ENCODE peak calls at places on chromosomes 3 and 15, in four cellular contexts. One of them, this sample, is unnamed.
A peak's percentile ranks its signal among the peaks of the same experiment; 100 is the strongest.

GRCh38 chr3:11288786-11289637 is 16.8 kb downstream of the ATG7 start:
- DNase-seq in fibroblast of the aortic adventitia: peak; percentile 96
- DNase-seq in A549: peak; percentile 64
- DNase-seq in GM12878: peak; percentile 71
- DNase-seq in this sample: peak; percentile 49

GRCh38 chr3:49771340-49771938 is 14.9 kb downstream of the IP6K1 start:
- DNase-seq in fibroblast of the aortic adventitia: no peak
- DNase-seq in A549: no peak
- DNase-seq in GM12878: no peak
- DNase-seq in this sample: no peak

GRCh38 chr3:11618897-11619296 is 24.8 kb downstream of the VGLL4 start:
- DNase-seq in GM12878: no peak
- DNase-seq in fibroblast of the aortic adventitia: peak; percentile 62
- DNase-seq in A549: no peak
- DNase-seq in this sample: no peak

GRCh38 chr3:74693696-74694393 is 79.4 kb upstream of the CNTN3 start:
- DNase-seq in fibroblast of the aortic adventitia: no peak
- DNase-seq in GM12878: no peak
- DNase-seq in A549: no peak
- DNase-seq in this sample: no peak

GRCh38 chr3:111547645-111548044 is 5.6 kb downstream of the CD96 start:
- DNase-seq in GM12878: peak; percentile 70
- DNase-seq in A549: no peak
- DNase-seq in fibroblast of the aortic adventitia: no peak
- DNase-seq in this sample: no peak

GRCh38 chr3:82506204-82506603 is 744.8 kb upstream of the GBE1 start:
- DNase-seq in fibroblast of the aortic adventitia: no peak
- DNase-seq in A549: no peak
- DNase-seq in GM12878: no peak
- DNase-seq in this sample: no peak

GRCh38 chr3:33115024-33115768 is 1.4 kb downstream of the CRTAP start:
- DNase-seq in fibroblast of the aortic adventitia: peak; percentile 96
- DNase-seq in GM12878: no peak
- DNase-seq in A549: peak; percentile 26
- DNase-seq in this sample: no peak

GRCh38 chr3:49813497-49814174 is at the start of gene UBA7:
- DNase-seq in A549: no peak
- DNase-seq in GM12878: no peak
- DNase-seq in fibroblast of the aortic adventitia: peak; percentile 81
- DNase-seq in this sample: no peak

GRCh38 chr15:88645171-88646087 is 6.6 kb downstream of the ISG20 start:
- DNase-seq in A549: no peak
- DNase-seq in fibroblast of the aortic adventitia: no peak
- DNase-seq in GM12878: no peak
- DNase-seq in this sample: no peak

GRCh38 chr3:46609944-46610722 is 2.2 kb upstream of the FAM240A start:
- DNase-seq in GM12878: no peak
- DNase-seq in A549: no peak
- DNase-seq in fibroblast of the aortic adventitia: no peak
- DNase-seq in this sample: no peak

GRCh38 chr3:126412841-126413692 is 18.4 kb downstream of the CFAP100 start:
- DNase-seq in A549: no peak
- DNase-seq in GM12878: no peak
- DNase-seq in fibroblast of the aortic adventitia: no peak
- DNase-seq in this sample: no peak

GRCh38 chr15:44096596-44096995 is 98.5 kb downstream of the FRMD5 start:
- DNase-seq in GM12878: no peak
- DNase-seq in A549: no peak
- DNase-seq in fibroblast of the aortic adventitia: no peak
- DNase-seq in this sample: no peak

GRCh38 chr15:37995461-37996347 is 61.3 kb downstream of the TMCO5A start:
- DNase-seq in A549: no peak
- DNase-seq in fibroblast of the aortic adventitia: peak; percentile 85
- DNase-seq in GM12878: peak; percentile 26
- DNase-seq in this sample: peak; percentile 30

GRCh38 chr15:79431636-79432344 is at the start of gene MINAR1:
- DNase-seq in GM12878: no peak
- DNase-seq in fibroblast of the aortic adventitia: peak; percentile 33
- DNase-seq in A549: peak; percentile 39
- DNase-seq in this sample: no peak

GRCh38 chr3:32200490-32200889 is 38.0 kb upstream of the CMTM8 start:
- DNase-seq in GM12878: no peak
- DNase-seq in fibroblast of the aortic adventitia: peak; percentile 63
- DNase-seq in A549: no peak
- DNase-seq in this sample: no peak

GRCh38 chr15:68447976-68448755 is 16.2 kb upstream of the ITGA11 start:
- DNase-seq in fibroblast of the aortic adventitia: no peak
- DNase-seq in GM12878: no peak
- DNase-seq in A549: no peak
- DNase-seq in this sample: no peak

GRCh38 chr15:69824877-69825406 is 272.8 kb downstream of the TLE3 start:
- DNase-seq in A549: no peak
- DNase-seq in GM12878: no peak
- DNase-seq in fibroblast of the aortic adventitia: no peak
- DNase-seq in this sample: no peak

GRCh38 chr15:69559440-69560215 is 107.0 kb downstream of the RPLP1 start:
- DNase-seq in A549: no peak
- DNase-seq in GM12878: no peak
- DNase-seq in fibroblast of the aortic adventitia: peak; percentile 65
- DNase-seq in this sample: no peak

GRCh38 chr15:68536331-68537095 is 42.3 kb upstream of the CORO2B start:
- DNase-seq in A549: no peak
- DNase-seq in fibroblast of the aortic adventitia: peak; percentile 100
- DNase-seq in GM12878: no peak
- DNase-seq in this sample: no peak

GRCh38 chr3:196992461-196993065 is 23.9 kb upstream of the PIGZ start:
- DNase-seq in fibroblast of the aortic adventitia: no peak
- DNase-seq in GM12878: no peak
- DNase-seq in A549: no peak
- DNase-seq in this sample: no peak

GRCh38 chr15:32935139-32935538 is 217.3 kb downstream of the GREM1 start:
- DNase-seq in fibroblast of the aortic adventitia: no peak
- DNase-seq in GM12878: no peak
- DNase-seq in A549: no peak
- DNase-seq in this sample: no peak

GRCh38 chr15:62798536-62798935 is 244.0 kb upstream of the TPM1 start:
- DNase-seq in fibroblast of the aortic adventitia: no peak
- DNase-seq in GM12878: no peak
- DNase-seq in A549: no peak
- DNase-seq in this sample: no peak

GRCh38 chr3:187318819-187319616 is 27.5 kb upstream of the MASP1 start:
- DNase-seq in GM12878: no peak
- DNase-seq in fibroblast of the aortic adventitia: peak; percentile 86
- DNase-seq in A549: peak; percentile 33
- DNase-seq in this sample: peak; percentile 18

GRCh38 chr3:157098823-157099185 is 61.1 kb downstream of the CCNL1 start:
- DNase-seq in fibroblast of the aortic adventitia: peak; percentile 65
- DNase-seq in A549: no peak
- DNase-seq in GM12878: no peak
- DNase-seq in this sample: no peak

GRCh38 chr3:2097641-2098191 is 950 bp upstream of the CNTN4 start:
- DNase-seq in A549: no peak
- DNase-seq in fibroblast of the aortic adventitia: no peak
- DNase-seq in GM12878: no peak
- DNase-seq in this sample: no peak

GRCh38 chr3:185753354-185753753 is 71.5 kb downstream of the IGF2BP2 start:
- DNase-seq in GM12878: no peak
- DNase-seq in fibroblast of the aortic adventitia: no peak
- DNase-seq in A549: no peak
- DNase-seq in this sample: no peak

GRCh38 chr15:58473720-58474119 is 41.9 kb downstream of the LIPC start:
- DNase-seq in fibroblast of the aortic adventitia: peak; percentile 89
- DNase-seq in GM12878: peak; percentile 63
- DNase-seq in A549: peak; percentile 44
- DNase-seq in this sample: no peak

GRCh38 chr3:12370758-12371157 is 81.9 kb downstream of the PPARG start:
- DNase-seq in fibroblast of the aortic adventitia: peak; percentile 23
- DNase-seq in GM12878: no peak
- DNase-seq in A549: peak; percentile 23
- DNase-seq in this sample: no peak

GRCh38 chr3:27271890-27272289 is 97.3 kb downstream of the NEK10 start:
- DNase-seq in fibroblast of the aortic adventitia: no peak
- DNase-seq in A549: no peak
- DNase-seq in GM12878: no peak
- DNase-seq in this sample: no peak

GRCh38 chr3:105747056-105747455 is 121.8 kb downstream of the CBLB start:
- DNase-seq in A549: peak; percentile 3
- DNase-seq in fibroblast of the aortic adventitia: peak; percentile 88
- DNase-seq in GM12878: no peak
- DNase-seq in this sample: no peak

GRCh38 chr3:195727596-195728195 is 6.9 kb downstream of the MUC20 start:
- DNase-seq in GM12878: no peak
- DNase-seq in fibroblast of the aortic adventitia: no peak
- DNase-seq in A549: no peak
- DNase-seq in this sample: no peak

GRCh38 chr3:122555275-122556071 is 8.6 kb downstream of the PARP9 start:
- DNase-seq in GM12878: no peak
- DNase-seq in fibroblast of the aortic adventitia: peak; percentile 59
- DNase-seq in A549: no peak
- DNase-seq in this sample: no peak

GRCh38 chr3:120743081-120743365 is 479 bp downstream of the GTF2E1 start:
- DNase-seq in fibroblast of the aortic adventitia: peak; percentile 25
- DNase-seq in A549: no peak
- DNase-seq in GM12878: no peak
- DNase-seq in this sample: no peak

GRCh38 chr3:101535221-101535620 is 22.2 kb upstream of the SENP7 start:
- DNase-seq in fibroblast of the aortic adventitia: no peak
- DNase-seq in GM12878: no peak
- DNase-seq in A549: no peak
- DNase-seq in this sample: no peak

GRCh38 chr15:32089851-32090359 is 59.6 kb downstream of the CHRNA7 start:
- DNase-seq in fibroblast of the aortic adventitia: no peak
- DNase-seq in A549: no peak
- DNase-seq in GM12878: no peak
- DNase-seq in this sample: no peak

GRCh38 chr3:176939022-176939817 is 258.1 kb downstream of the TBL1XR1 start:
- DNase-seq in GM12878: peak; percentile 5
- DNase-seq in A549: peak; percentile 43
- DNase-seq in fibroblast of the aortic adventitia: peak; percentile 91
- DNase-seq in this sample: peak; percentile 33

GRCh38 chr3:52167240-52167639 is 13.0 kb upstream of the POC1A start:
- DNase-seq in fibroblast of the aortic adventitia: no peak
- DNase-seq in GM12878: no peak
- DNase-seq in A549: no peak
- DNase-seq in this sample: no peak

GRCh38 chr15:62940755-62941361 is 101.7 kb upstream of the TPM1 start:
- DNase-seq in GM12878: no peak
- DNase-seq in A549: peak; percentile 75
- DNase-seq in fibroblast of the aortic adventitia: peak; percentile 92
- DNase-seq in this sample: peak; percentile 24

GRCh38 chr3:45204136-45204535 is 22.0 kb downstream of the TMEM158 start:
- DNase-seq in fibroblast of the aortic adventitia: peak; percentile 93
- DNase-seq in A549: no peak
- DNase-seq in GM12878: no peak
- DNase-seq in this sample: no peak

GRCh38 chr3:173397161-173398110 is at the start of gene NLGN1:
- DNase-seq in A549: no peak
- DNase-seq in GM12878: no peak
- DNase-seq in fibroblast of the aortic adventitia: peak; percentile 64
- DNase-seq in this sample: no peak

GRCh38 chr3:173395073-173395411 is 2.5 kb upstream of the NLGN1 start:
- DNase-seq in GM12878: no peak
- DNase-seq in fibroblast of the aortic adventitia: no peak
- DNase-seq in A549: no peak
- DNase-seq in this sample: no peak

GRCh38 chr3:173396191-173397041 is 1.1 kb upstream of the NLGN1 start:
- DNase-seq in fibroblast of the aortic adventitia: peak; percentile 15
- DNase-seq in GM12878: no peak
- DNase-seq in A549: no peak
- DNase-seq in this sample: no peak

GRCh38 chr3:173398111-173398479 is 551 bp downstream of the NLGN1 start:
- DNase-seq in fibroblast of the aortic adventitia: peak; percentile 61
- DNase-seq in A549: no peak
- DNase-seq in GM12878: no peak
- DNase-seq in this sample: no peak

GRCh38 chr3:173395412-173396181 is 1.9 kb upstream of the NLGN1 start:
- DNase-seq in fibroblast of the aortic adventitia: peak; percentile 69
- DNase-seq in GM12878: no peak
- DNase-seq in A549: no peak
- DNase-seq in this sample: no peak
- TF ChIP-seq CTCF in fibroblast of the aortic adventitia: no peak
- TF ChIP-seq CTCF in GM12878: no peak
- TF ChIP-seq CTCF in A549: no peak
- TF ChIP-seq CTCF in this sample: no peak

GRCh38 chr3:175308105-175308504 is 449.0 kb downstream of the NAALADL2 start:
- DNase-seq in fibroblast of the aortic adventitia: no peak
- DNase-seq in GM12878: no peak
- DNase-seq in A549: no peak
- DNase-seq in this sample: no peak
- H3K4me3 ChIP-seq in fibroblast of the aortic adventitia: no peak overlapping the region
- H3K4me3 ChIP-seq in GM12878: no peak overlapping the region
- H3K4me3 ChIP-seq in A549: no peak overlapping the region
- H3K4me3 ChIP-seq in this sample: no peak overlapping the region

GRCh38 chr3:117393801-117394200 is 684.2 kb downstream of the TUSC7 start:
- DNase-seq in fibroblast of the aortic adventitia: no peak
- DNase-seq in GM12878: no peak
- DNase-seq in A549: no peak
- DNase-seq in this sample: no peak

GRCh38 chr3:117399311-117400068 is 689.9 kb downstream of the TUSC7 start:
- DNase-seq in A549: no peak
- DNase-seq in GM12878: no peak
- DNase-seq in fibroblast of the aortic adventitia: peak; percentile 40
- DNase-seq in this sample: no peak

GRCh38 chr3:117393119-117393518 is 683.5 kb downstream of the TUSC7 start:
- DNase-seq in A549: no peak
- DNase-seq in GM12878: no peak
- DNase-seq in fibroblast of the aortic adventitia: peak; percentile 68
- DNase-seq in this sample: no peak

GRCh38 chr3:117400303-117400702 is 690.7 kb downstream of the TUSC7 start:
- DNase-seq in fibroblast of the aortic adventitia: no peak
- DNase-seq in A549: no peak
- DNase-seq in GM12878: no peak
- DNase-seq in this sample: no peak

GRCh38 chr3:117398166-117398954 is 688.8 kb downstream of the TUSC7 start:
- DNase-seq in GM12878: no peak
- DNase-seq in A549: no peak
- DNase-seq in fibroblast of the aortic adventitia: no peak
- DNase-seq in this sample: no peak
- TF ChIP-seq CTCF in GM12878: no peak
- TF ChIP-seq CTCF in A549: no peak
- TF ChIP-seq CTCF in fibroblast of the aortic adventitia: no peak
- TF ChIP-seq CTCF in this sample: no peak

GRCh38 chr3:43526956-43527355 is 94.9 kb downstream of the ANO10 start:
- DNase-seq in fibroblast of the aortic adventitia: no peak
- DNase-seq in A549: no peak
- DNase-seq in GM12878: no peak
- DNase-seq in this sample: no peak

GRCh38 chr3:43528498-43529099 is 93.2 kb downstream of the ANO10 start:
- DNase-seq in A549: no peak
- DNase-seq in fibroblast of the aortic adventitia: no peak
- DNase-seq in GM12878: no peak
- DNase-seq in this sample: no peak

GRCh38 chr3:43523454-43524053 is 98.3 kb downstream of the ANO10 start:
- DNase-seq in A549: no peak
- DNase-seq in GM12878: peak; percentile 21
- DNase-seq in fibroblast of the aortic adventitia: no peak
- DNase-seq in this sample: no peak

GRCh38 chr3:43525376-43525775 is 96.4 kb downstream of the ANO10 start:
- DNase-seq in GM12878: no peak
- DNase-seq in A549: no peak
- DNase-seq in fibroblast of the aortic adventitia: no peak
- DNase-seq in this sample: no peak

GRCh38 chr3:43525941-43526607 is 95.7 kb downstream of the ANO10 start:
- DNase-seq in GM12878: no peak
- DNase-seq in A549: no peak
- DNase-seq in fibroblast of the aortic adventitia: peak; percentile 33
- DNase-seq in this sample: no peak
- H3K4me3 ChIP-seq in GM12878: no peak overlapping the region
- H3K4me3 ChIP-seq in A549: no peak overlapping the region
- H3K4me3 ChIP-seq in fibroblast of the aortic adventitia: no peak overlapping the region
- H3K4me3 ChIP-seq in this sample: no peak overlapping the region

This sample was measured in GM12864.